ENCODE peak calls at places on chromosome 7, in eight cellular contexts. E is small intestine, I is PC-9, J is GM04504, F is epithelial cell of esophagus, V is HCEC 1CT, S is iris pigment epithelial cell, D is LNCaP clone FGC. N is an unnamed sample.
A peak's percentile ranks its signal among the peaks of the same experiment; 100 is the strongest.

GRCh38 chr7:129436335-129436923 is 2.2 kb downstream of the STRIP2 start:
- DNase-seq in E (no peak), I (no peak), J (no peak), F (no peak), V (no peak), S (no peak), D (peak; percentile 52), N (no peak)

GRCh38 chr7:33185786-33186185 is 56.4 kb downstream of the BBS9 start:
- DNase-seq in E (peak; percentile 44), I (peak; percentile 47), J (peak; percentile 18), F (peak; percentile 65), V (peak; percentile 60), S (peak; percentile 62), D (peak; percentile 34), N (peak; percentile 71)

GRCh38 chr7:19105546-19105945 is 11.9 kb downstream of the TWIST1 start:
- DNase-seq in E (no peak), I (no peak), J (no peak), F (no peak), V (no peak), S (no peak), D (no peak), N (no peak)

GRCh38 chr7:13920053-13920697 is 69.3 kb downstream of the ETV1 start:
- DNase-seq in E (peak; percentile 35), I (peak; percentile 100), J (peak; percentile 92), F (peak; percentile 99), V (peak; percentile 100), S (peak; percentile 100), D (peak; percentile 88), N (peak; percentile 99)

GRCh38 chr7:4824120-4824775 is 37.6 kb downstream of the PAPOLB start:
- DNase-seq in E (no peak), I (no peak), J (no peak), F (no peak), V (no peak), S (no peak), D (no peak), N (no peak)

GRCh38 chr7:157389951-157390730 is 53.3 kb downstream of the DNAJB6 start:
- DNase-seq in E (no peak), I (no peak), J (peak; percentile 48), F (no peak), V (no peak), S (peak; percentile 80), D (no peak), N (peak; percentile 51)

GRCh38 chr7:1811850-1812692 is 142.0 kb downstream of the ELFN1 start:
- DNase-seq in E (peak; percentile 39), I (peak; percentile 19), J (no peak), F (peak; percentile 46), V (no peak), S (no peak), D (peak; percentile 42), N (no peak)

GRCh38 chr7:47940482-47941001 is 7.7 kb downstream of the PKD1L1 start:
- DNase-seq in E (peak; percentile 82), I (no peak), J (peak; percentile 87), F (no peak), V (peak; percentile 55), S (peak; percentile 40), D (no peak), N (peak; percentile 79)

GRCh38 chr7:41918597-41918996 is 215.7 kb upstream of the INHBA start:
- DNase-seq in E (no peak), I (no peak), J (peak; percentile 66), F (peak; percentile 46), V (peak; percentile 94), S (peak; percentile 87), D (no peak), N (peak; percentile 86)

GRCh38 chr7:111730476-111731300 is 168.4 kb upstream of the IMMP2L start:
- DNase-seq in E (no peak), I (no peak), J (no peak), F (peak; percentile 55), V (peak; percentile 35), S (peak; percentile 48), D (peak; percentile 36), N (peak; percentile 58)

GRCh38 chr7:98212532-98213041 is 1.3 kb downstream of the BHLHA15 start:
- DNase-seq in E (no peak), I (no peak), J (no peak), F (no peak), V (no peak), S (no peak), D (no peak), N (no peak)

GRCh38 chr7:135147341-135147898 is 452 bp upstream of the TMEM140 start:
- DNase-seq in E (peak; percentile 28), I (no peak), J (no peak), F (no peak), V (peak; percentile 51), S (peak; percentile 63), D (no peak), N (peak; percentile 65)

GRCh38 chr7:50988988-50989387 is 206.3 kb upstream of the GRB10 start:
- DNase-seq in E (no peak), I (no peak), J (no peak), F (no peak), V (no peak), S (no peak), D (no peak), N (no peak)

GRCh38 chr7:134874407-134874806 is 95.0 kb downstream of the CALD1 start:
- DNase-seq in E (no peak), I (no peak), J (no peak), F (no peak), V (no peak), S (no peak), D (no peak), N (no peak)

GRCh38 chr7:38673795-38674194 is 42.6 kb upstream of the AMPH start:
- DNase-seq in E (no peak), I (peak; percentile 54), J (peak; percentile 74), F (peak; percentile 94), V (peak; percentile 93), S (peak; percentile 95), D (no peak), N (peak; percentile 99)

GRCh38 chr7:37510043-37510634 is 61.5 kb upstream of the ELMO1 start:
- DNase-seq in E (no peak), I (no peak), J (no peak), F (peak; percentile 26), V (no peak), S (no peak), D (no peak), N (peak; percentile 11)

GRCh38 chr7:44576228-44576627 is 2.5 kb upstream of the DDX56 start:
- DNase-seq in E (no peak), I (no peak), J (no peak), F (no peak), V (no peak), S (no peak), D (no peak), N (no peak)

GRCh38 chr7:1956611-1957470 is 275.9 kb downstream of the MAD1L1 start:
- DNase-seq in E (no peak), I (no peak), J (no peak), F (no peak), V (no peak), S (no peak), D (no peak), N (no peak)